ENCODE peak calls at places on chromosomes 1 and 21, in six cellular contexts. One of them, this sample, is unnamed.

GRCh38 chr1:14516974-14517812 is 81.3 kb upstream of the KAZN start:
- DNase-seq in Karpas-422: no peak
- DNase-seq in GM12878: peak; percentile 69
- DNase-seq in mammary epithelial cell: peak; percentile 78
- DNase-seq in endodermal cell: no peak
- DNase-seq in mesendoderm: no peak
- DNase-seq in this sample: no peak

GRCh38 chr1:18179009-18179408 is 71.4 kb downstream of the IGSF21 start:
- DNase-seq in Karpas-422: no peak
- DNase-seq in GM12878: no peak
- DNase-seq in mammary epithelial cell: no peak
- DNase-seq in endodermal cell: no peak
- DNase-seq in mesendoderm: no peak
- DNase-seq in this sample: no peak

GRCh38 chr1:222546548-222547259 is 1.2 kb downstream of the HHIPL2 start:
- DNase-seq in Karpas-422: no peak
- DNase-seq in GM12878: no peak
- DNase-seq in mammary epithelial cell: peak; percentile 88
- DNase-seq in endodermal cell: peak; percentile 69
- DNase-seq in mesendoderm: peak; percentile 71
- DNase-seq in this sample: no peak

GRCh38 chr1:110765640-110766335 is 91.0 kb upstream of the KCNA3 start:
- DNase-seq in Karpas-422: peak; percentile 79
- DNase-seq in GM12878: no peak
- DNase-seq in mammary epithelial cell: peak; percentile 17
- DNase-seq in endodermal cell: peak; percentile 58
- DNase-seq in mesendoderm: peak; percentile 48
- DNase-seq in this sample: no peak

GRCh38 chr1:80375662-80376061 is 1369.1 kb upstream of the ADGRL4 start:
- DNase-seq in Karpas-422: no peak
- DNase-seq in GM12878: no peak
- DNase-seq in mammary epithelial cell: peak; percentile 84
- DNase-seq in endodermal cell: no peak
- DNase-seq in mesendoderm: no peak
- DNase-seq in this sample: no peak

GRCh38 chr21:38968887-38969543 is 163.3 kb downstream of the ETS2 start:
- DNase-seq in Karpas-422: no peak
- DNase-seq in GM12878: no peak
- DNase-seq in mammary epithelial cell: no peak
- DNase-seq in endodermal cell: no peak
- DNase-seq in mesendoderm: no peak
- DNase-seq in this sample: no peak

GRCh38 chr1:74432325-74432724 is 80.1 kb downstream of the LRRC53 start:
- DNase-seq in Karpas-422: no peak
- DNase-seq in GM12878: no peak
- DNase-seq in mammary epithelial cell: no peak
- DNase-seq in endodermal cell: no peak
- DNase-seq in mesendoderm: no peak
- DNase-seq in this sample: no peak

GRCh38 chr1:184860535-184860934 is 105.9 kb upstream of the EDEM3 start:
- DNase-seq in Karpas-422: no peak
- DNase-seq in GM12878: no peak
- DNase-seq in mammary epithelial cell: no peak
- DNase-seq in endodermal cell: no peak
- DNase-seq in mesendoderm: no peak
- DNase-seq in this sample: no peak

GRCh38 chr1:3068400-3069361 is at the start of gene PRDM16:
- DNase-seq in Karpas-422: no peak
- DNase-seq in GM12878: no peak
- DNase-seq in mammary epithelial cell: peak; percentile 11
- DNase-seq in endodermal cell: peak; percentile 83
- DNase-seq in mesendoderm: peak; percentile 74
- DNase-seq in this sample: peak; percentile 73

GRCh38 chr1:43611950-43612349 is 38.0 kb upstream of the KDM4A start:
- DNase-seq in Karpas-422: no peak
- DNase-seq in GM12878: no peak
- DNase-seq in mammary epithelial cell: no peak
- DNase-seq in endodermal cell: no peak
- DNase-seq in mesendoderm: no peak
- DNase-seq in this sample: no peak

GRCh38 chr21:39952265-39952664 is 85.0 kb downstream of the PCP4 start:
- DNase-seq in Karpas-422: no peak
- DNase-seq in GM12878: no peak
- DNase-seq in mammary epithelial cell: no peak
- DNase-seq in endodermal cell: no peak
- DNase-seq in mesendoderm: no peak
- DNase-seq in this sample: no peak

GRCh38 chr1:17190526-17190995 is 14.4 kb upstream of the PADI1 start:
- DNase-seq in Karpas-422: no peak
- DNase-seq in GM12878: no peak
- DNase-seq in mammary epithelial cell: no peak
- DNase-seq in endodermal cell: peak; percentile 28
- DNase-seq in mesendoderm: no peak
- DNase-seq in this sample: no peak

GRCh38 chr1:203378529-203379271 is 27.8 kb upstream of the FMOD start:
- DNase-seq in Karpas-422: peak; percentile 29
- DNase-seq in GM12878: no peak
- DNase-seq in mammary epithelial cell: no peak
- DNase-seq in endodermal cell: no peak
- DNase-seq in mesendoderm: no peak
- DNase-seq in this sample: no peak

GRCh38 chr1:155218854-155219591 is 10.5 kb downstream of the MTX1 start:
- DNase-seq in Karpas-422: peak; percentile 76
- DNase-seq in GM12878: no peak
- DNase-seq in mammary epithelial cell: peak; percentile 43
- DNase-seq in endodermal cell: peak; percentile 84
- DNase-seq in mesendoderm: peak; percentile 84
- DNase-seq in this sample: no peak

GRCh38 chr21:35086357-35086756 is 37.3 kb upstream of the RUNX1 start:
- DNase-seq in Karpas-422: no peak
- DNase-seq in GM12878: no peak
- DNase-seq in mammary epithelial cell: peak; percentile 81
- DNase-seq in endodermal cell: no peak
- DNase-seq in mesendoderm: peak; percentile 55
- DNase-seq in this sample: no peak

GRCh38 chr1:116573388-116574100 is 2.7 kb upstream of the CD58 start:
- DNase-seq in Karpas-422: no peak
- DNase-seq in GM12878: no peak
- DNase-seq in mammary epithelial cell: no peak
- DNase-seq in endodermal cell: no peak
- DNase-seq in mesendoderm: no peak
- DNase-seq in this sample: no peak

GRCh38 chr1:176853503-176853902 is 311.0 kb downstream of the ASTN1 start:
- DNase-seq in Karpas-422: no peak
- DNase-seq in GM12878: no peak
- DNase-seq in mammary epithelial cell: no peak
- DNase-seq in endodermal cell: peak; percentile 49
- DNase-seq in mesendoderm: peak; percentile 84
- DNase-seq in this sample: no peak

GRCh38 chr1:201648066-201648910 is 109.4 kb downstream of the NAV1 start:
- DNase-seq in Karpas-422: no peak
- DNase-seq in GM12878: no peak
- DNase-seq in mammary epithelial cell: peak; percentile 20
- DNase-seq in endodermal cell: peak; percentile 81
- DNase-seq in mesendoderm: peak; percentile 68
- DNase-seq in this sample: peak; percentile 82

GRCh38 chr1:114454539-114454938 is 56.5 kb downstream of the TRIM33 start:
- DNase-seq in Karpas-422: no peak
- DNase-seq in GM12878: no peak
- DNase-seq in mammary epithelial cell: no peak
- DNase-seq in endodermal cell: no peak
- DNase-seq in mesendoderm: no peak
- DNase-seq in this sample: no peak

GRCh38 chr1:185440877-185441276 is 123.8 kb upstream of the IVNS1ABP start:
- DNase-seq in Karpas-422: no peak
- DNase-seq in GM12878: no peak
- DNase-seq in mammary epithelial cell: no peak
- DNase-seq in endodermal cell: no peak
- DNase-seq in mesendoderm: no peak
- DNase-seq in this sample: no peak

GRCh38 chr1:155607708-155608107 is 2.3 kb upstream of the MSTO1 start:
- DNase-seq in Karpas-422: peak; percentile 47
- DNase-seq in GM12878: no peak
- DNase-seq in mammary epithelial cell: no peak
- DNase-seq in endodermal cell: no peak
- DNase-seq in mesendoderm: no peak
- DNase-seq in this sample: no peak

GRCh38 chr1:25245809-25246599 is 1.2 kb downstream of the RSRP1 start:
- DNase-seq in Karpas-422: no peak
- DNase-seq in GM12878: no peak
- DNase-seq in mammary epithelial cell: peak; percentile 31
- DNase-seq in endodermal cell: no peak
- DNase-seq in mesendoderm: peak; percentile 58
- DNase-seq in this sample: no peak

GRCh38 chr1:153597206-153597605 is 15.7 kb downstream of the S100A16 start:
- DNase-seq in Karpas-422: no peak
- DNase-seq in GM12878: peak; percentile 15
- DNase-seq in mammary epithelial cell: peak; percentile 77
- DNase-seq in endodermal cell: no peak
- DNase-seq in mesendoderm: no peak
- DNase-seq in this sample: peak; percentile 37

GRCh38 chr1:46991083-46991923 is 32.2 kb upstream of the CYP4X1 start:
- DNase-seq in Karpas-422: peak; percentile 67
- DNase-seq in GM12878: no peak
- DNase-seq in mammary epithelial cell: no peak
- DNase-seq in endodermal cell: peak; percentile 67
- DNase-seq in mesendoderm: peak; percentile 79
- DNase-seq in this sample: no peak

GRCh38 chr1:15757575-15758401 is 807 bp upstream of the FBLIM1 start:
- DNase-seq in Karpas-422: no peak
- DNase-seq in GM12878: no peak
- DNase-seq in mammary epithelial cell: no peak
- DNase-seq in endodermal cell: peak; percentile 83
- DNase-seq in mesendoderm: peak; percentile 81
- DNase-seq in this sample: peak; percentile 93

GRCh38 chr1:21845646-21846641 is 33.9 kb downstream of the LDLRAD2 start:
- DNase-seq in Karpas-422: no peak
- DNase-seq in GM12878: no peak
- DNase-seq in mammary epithelial cell: no peak
- DNase-seq in endodermal cell: no peak
- DNase-seq in mesendoderm: no peak
- DNase-seq in this sample: peak; percentile 49

GRCh38 chr1:22169816-22170215 is 26.9 kb upstream of the WNT4 start:
- DNase-seq in Karpas-422: no peak
- DNase-seq in GM12878: no peak
- DNase-seq in mammary epithelial cell: no peak
- DNase-seq in endodermal cell: no peak
- DNase-seq in mesendoderm: no peak
- DNase-seq in this sample: no peak

DNA sequence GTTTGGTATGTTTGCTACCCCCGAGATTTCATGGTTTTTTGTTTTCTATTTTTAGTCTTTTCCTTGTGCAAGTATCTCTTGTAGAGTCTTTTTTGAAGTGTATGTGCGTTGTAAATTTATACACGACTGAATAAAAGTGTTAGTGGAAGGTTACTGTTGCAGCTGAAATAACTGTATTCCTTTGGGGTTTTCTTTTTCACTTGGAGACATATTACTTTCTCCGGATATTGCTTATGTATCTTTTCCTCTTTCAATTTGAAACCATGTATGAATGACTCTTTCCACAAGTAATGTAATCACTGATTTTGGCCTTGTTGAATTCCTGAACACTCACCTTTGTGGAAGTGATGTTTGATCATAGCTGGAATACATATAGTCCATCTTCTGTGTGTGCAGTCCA is 956 bp downstream of the URB2 start:
- DNase-seq in Karpas-422: no peak
- DNase-seq in GM12878: no peak
- DNase-seq in mammary epithelial cell: no peak
- DNase-seq in endodermal cell: no peak
- DNase-seq in mesendoderm: no peak
- DNase-seq in this sample: no peak
- H3K9ac ChIP-seq in Karpas-422: peak overlapping the region; percentile 96
- H3K9ac ChIP-seq in GM12878: peak overlapping the region; percentile 84
- H3K9ac ChIP-seq in mammary epithelial cell: peak overlapping the region; percentile 56
- H3K9ac ChIP-seq in endodermal cell: peak overlapping the region; percentile 52
- H3K9ac ChIP-seq in mesendoderm: peak overlapping the region; percentile 87
- H3K9ac ChIP-seq in this sample: no peak overlapping the region

DNA sequence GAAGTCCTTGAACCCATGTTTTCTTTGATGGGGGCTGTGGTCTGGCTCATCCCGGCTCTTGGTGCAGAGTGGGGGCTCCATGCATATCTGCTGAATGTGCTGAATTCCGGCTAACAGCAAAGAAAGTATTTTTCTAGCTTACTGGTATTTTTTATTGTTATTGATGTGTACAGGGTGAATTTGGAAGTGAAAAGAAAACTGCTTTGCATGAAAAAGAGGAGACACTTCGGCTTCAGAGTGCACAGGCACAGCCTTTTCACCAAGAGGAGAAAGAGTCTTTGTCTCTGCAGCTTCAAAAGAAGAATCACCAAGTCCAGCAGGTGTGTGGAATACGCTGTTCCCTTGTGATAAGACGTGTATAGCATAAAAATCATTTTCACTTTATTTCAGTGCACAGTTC is 57.6 kb downstream of the PCNT start:
- DNase-seq in Karpas-422: no peak
- DNase-seq in GM12878: no peak
- DNase-seq in mammary epithelial cell: no peak
- DNase-seq in endodermal cell: no peak
- DNase-seq in mesendoderm: no peak
- DNase-seq in this sample: no peak
- H3K9ac ChIP-seq in Karpas-422: no peak overlapping the region
- H3K9ac ChIP-seq in GM12878: no peak overlapping the region
- H3K9ac ChIP-seq in mammary epithelial cell: no peak overlapping the region
- H3K9ac ChIP-seq in endodermal cell: no peak overlapping the region
- H3K9ac ChIP-seq in mesendoderm: no peak overlapping the region
- H3K9ac ChIP-seq in this sample: no peak overlapping the region

GRCh38 chr1:160251006-160251405 is 11.3 kb downstream of the DCAF8 start:
- DNase-seq in Karpas-422: no peak
- DNase-seq in GM12878: no peak
- DNase-seq in mammary epithelial cell: no peak
- DNase-seq in endodermal cell: no peak
- DNase-seq in mesendoderm: no peak
- DNase-seq in this sample: no peak
- H3K9ac ChIP-seq in Karpas-422: no peak overlapping the region
- H3K9ac ChIP-seq in GM12878: no peak overlapping the region
- H3K9ac ChIP-seq in mammary epithelial cell: no peak overlapping the region
- H3K9ac ChIP-seq in endodermal cell: no peak overlapping the region
- H3K9ac ChIP-seq in mesendoderm: no peak overlapping the region
- H3K9ac ChIP-seq in this sample: no peak overlapping the region

DNA sequence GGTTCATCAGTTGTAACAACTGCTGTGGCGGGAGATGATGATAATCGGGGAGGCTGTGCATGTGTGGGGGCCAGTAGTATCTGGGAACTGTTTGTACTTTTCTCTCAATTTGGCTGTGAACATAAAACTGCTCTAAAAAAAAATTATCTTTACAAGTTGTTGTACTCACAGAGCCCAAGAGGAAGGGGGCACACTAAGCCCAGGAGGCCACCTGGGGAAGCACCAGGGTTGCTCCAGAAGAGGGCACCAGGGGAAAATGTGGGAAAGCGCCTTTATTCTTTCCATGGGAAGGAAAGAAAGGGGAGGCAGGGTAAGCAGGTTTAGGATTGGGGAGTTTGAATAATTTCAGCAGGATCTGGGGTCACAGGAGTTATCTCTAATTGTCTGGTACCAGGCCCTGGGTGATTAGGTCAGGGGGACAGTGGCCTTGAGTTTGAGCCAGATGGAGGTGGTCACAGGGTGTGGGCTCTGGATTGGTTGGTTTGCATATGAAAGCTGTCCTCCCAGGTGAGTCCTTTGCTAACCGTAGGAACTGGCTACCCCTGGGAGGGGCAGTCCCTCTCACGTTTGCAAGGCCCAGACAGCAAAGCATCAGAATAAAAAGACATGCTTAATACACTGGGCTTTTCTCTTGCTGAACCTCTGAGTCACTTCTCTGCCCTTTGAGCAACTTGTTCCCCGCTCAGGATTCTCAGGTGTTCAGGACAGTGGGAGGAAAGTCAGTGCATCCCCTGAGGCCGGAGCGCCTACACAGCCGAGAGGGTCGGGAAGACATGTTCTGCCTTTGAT is 11.2 kb downstream of the MYOC start:
- DNase-seq in Karpas-422: no peak
- DNase-seq in GM12878: no peak
- DNase-seq in mammary epithelial cell: no peak
- DNase-seq in endodermal cell: peak; percentile 80
- DNase-seq in mesendoderm: peak; percentile 47
- DNase-seq in this sample: no peak
- H3K9ac ChIP-seq in Karpas-422: no peak overlapping the region
- H3K9ac ChIP-seq in GM12878: no peak overlapping the region
- H3K9ac ChIP-seq in mammary epithelial cell: no peak overlapping the region
- H3K9ac ChIP-seq in endodermal cell: no peak overlapping the region
- H3K9ac ChIP-seq in mesendoderm: no peak overlapping the region
- H3K9ac ChIP-seq in this sample: no peak overlapping the region